ENCODE peak calls at places on chromosomes 12 and 14, in nine cellular contexts. P is HuH-7.5; F is NCI-H1092 treated with DMSO at 0.1 percent for 48 hours; B is RPMI8226; U is stimulated activated CD4-positive, alpha-beta T cell treated with anti-CD3 and anti-CD28 coated beads, Interleukin-15, amount 100 ng/mL, for 1 hour; X is pancreas; T is gastrocnemius medialis; V is H4; N is T-helper 1 cell. O is an unnamed sample.

GRCh38 chr12:28507055-28507454 is 316.8 kb downstream of the CCDC91 start:
- DNase-seq in P (no peak), F (no peak), B (no peak), U (no peak), X (no peak), T (no peak), V (no peak), N (no peak), O (no peak)

GRCh38 chr12:115598827-115599226 is 678.7 kb downstream of the MED13L start:
- DNase-seq in P (no peak), F (no peak), B (no peak), U (no peak), X (no peak), T (no peak), V (no peak), N (no peak), O (no peak)

GRCh38 chr12:91986084-91986483 is 159.6 kb downstream of the BTG1 start:
- DNase-seq in P (no peak), F (no peak), B (no peak), U (no peak), X (no peak), T (no peak), V (peak; percentile 67), N (no peak), O (no peak)

GRCh38 chr12:19695244-19696098 is 256.2 kb downstream of the AEBP2 start:
- DNase-seq in P (no peak), F (no peak), B (no peak), U (no peak), X (no peak), T (no peak), V (no peak), N (no peak), O (no peak)

GRCh38 chr12:109014984-109015765 is 5.7 kb downstream of the SVOP start:
- DNase-seq in P (no peak), F (no peak), B (no peak), U (no peak), X (no peak), T (no peak), V (no peak), N (no peak), O (no peak)

GRCh38 chr14:99415496-99416281 is 65.0 kb downstream of the SETD3 start:
- DNase-seq in P (peak; percentile 44), F (peak; percentile 71), B (peak; percentile 68), U (peak; percentile 19), X (peak; percentile 44), T (peak; percentile 40), V (peak; percentile 79), N (peak; percentile 25), O (no peak)

GRCh38 chr12:50043308-50043707 is 14.1 kb upstream of the ASIC1 start:
- DNase-seq in P (no peak), F (no peak), B (no peak), U (no peak), X (no peak), T (no peak), V (no peak), N (no peak), O (no peak)

GRCh38 chr12:11769723-11770514 is 120.4 kb downstream of the ETV6 start:
- DNase-seq in P (no peak), F (no peak), B (no peak), U (no peak), X (no peak), T (no peak), V (no peak), N (no peak), O (no peak)

GRCh38 chr12:97748298-97748697 is 285.7 kb downstream of the RMST start:
- DNase-seq in P (no peak), F (peak; percentile 76), B (peak; percentile 14), U (no peak), X (no peak), T (no peak), V (no peak), N (no peak), O (no peak)

GRCh38 chr12:102427542-102427923 is 52.8 kb downstream of the IGF1 start:
- DNase-seq in P (no peak), F (no peak), B (no peak), U (no peak), X (no peak), T (peak; percentile 89), V (no peak), N (no peak), O (no peak)

GRCh38 chr14:57812000-57812399 is 53.9 kb downstream of the SLC35F4 start:
- DNase-seq in P (no peak), F (no peak), B (no peak), U (no peak), X (no peak), T (no peak), V (no peak), N (no peak), O (no peak)

GRCh38 chr12:64680235-64680634 is 69.9 kb downstream of the RASSF3 start:
- DNase-seq in P (no peak), F (peak; percentile 30), B (no peak), U (no peak), X (no peak), T (no peak), V (no peak), N (no peak), O (peak; percentile 29)

GRCh38 chr12:51905507-51906438 is 1.5 kb upstream of the ACVRL1 start:
- DNase-seq in P (no peak), F (no peak), B (no peak), U (no peak), X (no peak), T (peak; percentile 83), V (no peak), N (no peak), O (peak; percentile 96)

GRCh38 chr12:1588574-1588944 is 5.8 kb downstream of the FBXL14 start:
- DNase-seq in P (no peak), F (no peak), B (no peak), U (no peak), X (no peak), T (no peak), V (no peak), N (no peak), O (no peak)

GRCh38 chr12:48486679-48487078 is 4.4 kb downstream of the C12orf54 start:
- DNase-seq in P (no peak), F (no peak), B (no peak), U (no peak), X (no peak), T (no peak), V (no peak), N (no peak), O (no peak)

O was measured in lower leg skin.